ENCODE peak calls at places on chromosomes 6 and 20, in nine cellular contexts. D, L, M, G, K, H, S, B and Z are unnamed samples.

GRCh38 chr6:4707011-4707410 is 69.2 kb upstream of the CDYL start:
- DNase-seq in D (no peak), L (no peak), M (no peak), G (no peak), K (no peak), H (no peak), S (no peak), B (no peak), Z (no peak)

GRCh38 chr6:15893556-15894253 is 230.9 kb upstream of the DTNBP1 start:
- DNase-seq in D (peak), L (no peak), M (no peak), G (no peak), K (no peak), H (no peak), S (no peak), B (no peak), Z (no peak)

GRCh38 chr20:10131612-10132345 is 86.9 kb upstream of the SNAP25 start:
- DNase-seq in D (peak), L (peak), M (no peak), G (no peak), K (no peak), H (peak), S (no peak), B (no peak), Z (peak)

GRCh38 chr6:127515234-127515793 is 3.8 kb downstream of the MTCL3 start:
- DNase-seq in D (peak), L (no peak), M (peak), G (no peak), K (peak), H (peak), S (no peak), B (no peak), Z (no peak)

GRCh38 chr20:22412977-22413868 is 171.1 kb downstream of the FOXA2 start:
- DNase-seq in D (no peak), L (no peak), M (no peak), G (no peak), K (no peak), H (no peak), S (no peak), B (no peak), Z (no peak)

GRCh38 chr6:139863356-139863755 is 488.9 kb upstream of the CITED2 start:
- DNase-seq in D (no peak), L (no peak), M (no peak), G (no peak), K (no peak), H (no peak), S (no peak), B (no peak), Z (no peak)

GRCh38 chr20:16337707-16338106 is 235.5 kb downstream of the KIF16B start:
- DNase-seq in D (no peak), L (no peak), M (no peak), G (no peak), K (no peak), H (no peak), S (no peak), B (no peak), Z (no peak)

GRCh38 chr20:58996226-58996611 is 10.8 kb downstream of the CTSZ start:
- DNase-seq in D (no peak), L (no peak), M (no peak), G (no peak), K (no peak), H (no peak), S (no peak), B (no peak), Z (no peak)

GRCh38 chr20:61881861-61882260 is 183.8 kb downstream of the TAF4 start:
- DNase-seq in D (no peak), L (no peak), M (no peak), G (no peak), K (no peak), H (no peak), S (no peak), B (no peak), Z (no peak)

GRCh38 chr20:17129089-17129488 is 97.8 kb upstream of the PCSK2 start:
- DNase-seq in D (no peak), L (no peak), M (no peak), G (no peak), K (no peak), H (no peak), S (no peak), B (no peak), Z (no peak)

GRCh38 chr6:135114355-135115145 is 59.9 kb upstream of the HBS1L start:
- DNase-seq in D (no peak), L (no peak), M (no peak), G (peak), K (no peak), H (no peak), S (no peak), B (no peak), Z (no peak)

GRCh38 chr20:31833931-31834521 is 11.4 kb downstream of the FOXS1 start:
- DNase-seq in D (no peak), L (no peak), M (peak), G (no peak), K (no peak), H (no peak), S (no peak), B (no peak), Z (no peak)

GRCh38 chr6:36962874-36963273 is 8.3 kb downstream of the PI16 start:
- DNase-seq in D (peak), L (peak), M (peak), G (peak), K (peak), H (peak), S (no peak), B (peak), Z (no peak)